ENCODE peak calls at places on chromosome 9, in eight cellular contexts. R is CD4-positive, alpha-beta memory T cell; D is spleen; T is thyroid gland; P is A549; X is left lung; F is body of pancreas; W is stomach. G is an unnamed sample. For H3K9me3, the result is how much of the 10 kb centered on the place peaks cover.

GRCh38 chr9:107285292-107285691 is 2.2 kb downstream of the RAD23B start:
- DNase-seq in R (no peak), D (no peak), T (no peak), P (no peak), X (no peak), F (no peak), W (no peak), G (no peak)

GRCh38 chr9:656918-657583 is 184.4 kb upstream of the DMRT1 start:
- DNase-seq in R (no peak), D (no peak), T (no peak), P (no peak), X (no peak), F (no peak), W (no peak), G (no peak)

GRCh38 chr9:120913673-120914266 is 12.8 kb downstream of the TRAF1 start:
- DNase-seq in R (no peak), D (no peak), T (no peak), P (no peak), X (no peak), F (no peak), W (no peak), G (peak)

GRCh38 chr9:122347348-122348287 is 23.2 kb upstream of the PTGS1 start:
- DNase-seq in R (no peak), D (peak), T (peak), P (peak), X (no peak), F (no peak), W (no peak), G (no peak)

GRCh38 chr9:105319514-105319863 is 75.0 kb downstream of the SLC44A1 start:
- DNase-seq in R (no peak), D (no peak), T (no peak), P (no peak), X (no peak), F (no peak), W (no peak), G (no peak)

GRCh38 chr9:114428466-114428865 is 40.7 kb upstream of the AKNA start:
- DNase-seq in R (no peak), D (peak), T (no peak), P (no peak), X (no peak), F (no peak), W (no peak), G (no peak)

GRCh38 chr9:120388000-120388855 is 191.7 kb downstream of the CDK5RAP2 start:
- DNase-seq in R (no peak), D (no peak), T (peak), P (no peak), X (no peak), F (no peak), W (no peak), G (no peak)

GRCh38 chr9:31715250-31715649 is 669.2 kb upstream of the ACO1 start:
- DNase-seq in R (no peak), D (no peak), T (no peak), P (no peak), X (no peak), F (no peak), W (peak), G (no peak)

GRCh38 chr9:36276840-36277239 is 18.6 kb upstream of the GNE start:
- DNase-seq in R (no peak), D (no peak), T (no peak), P (peak), X (no peak), F (no peak), W (no peak), G (no peak)

GRCh38 chr9:99345451-99345850 is 123.4 kb downstream of the SEC61B start:
- DNase-seq in R (no peak), D (no peak), T (no peak), P (no peak), X (no peak), F (no peak), W (no peak), G (no peak)

GRCh38 chr9:17481565-17481964 is 97.3 kb upstream of the SH3GL2 start:
- DNase-seq in R (no peak), D (peak), T (no peak), P (no peak), X (no peak), F (no peak), W (no peak), G (no peak)

GRCh38 chr9:137172907-137173794 is 1.3 kb upstream of the TMEM210 start:
- DNase-seq in R (no peak), D (no peak), T (no peak), P (no peak), X (no peak), F (no peak), W (peak), G (no peak)

GRCh38 chr9:36263662-36264061 is 5.4 kb upstream of the GNE start:
- DNase-seq in R (no peak), D (no peak), T (no peak), P (no peak), X (no peak), F (no peak), W (no peak), G (no peak)

GRCh38 chr9:31697956-31698355 is 686.5 kb upstream of the ACO1 start:
- DNase-seq in R (no peak), D (no peak), T (no peak), P (no peak), X (no peak), F (no peak), W (no peak), G (no peak)

GRCh38 chr9:91303741-91304140 is 58.0 kb downstream of the AUH start:
- DNase-seq in R (no peak), D (no peak), T (no peak), P (no peak), X (no peak), F (no peak), W (no peak), G (no peak)

GRCh38 chr9:82036101-82036500 is 47.5 kb downstream of the SPATA31D1 start:
- DNase-seq in R (no peak), D (no peak), T (no peak), P (no peak), X (no peak), F (no peak), W (no peak), G (no peak)

GRCh38 chr9:137318976-137319375 is 16.9 kb upstream of the NRARP start:
- DNase-seq in R (no peak), D (peak), T (no peak), P (peak), X (peak), F (peak), W (peak), G (no peak)

GRCh38 chr9:80410106-80410505 is 838.3 kb downstream of the TLE4 start:
- DNase-seq in R (no peak), D (no peak), T (peak), P (no peak), X (no peak), F (no peak), W (no peak), G (no peak)

GRCh38 chr9:127873886-127874285 is 3.6 kb downstream of the AK1 start:
- DNase-seq in R (no peak), D (no peak), T (peak), P (no peak), X (peak), F (peak), W (peak), G (no peak)

GRCh38 chr9:129309906-129310305 is 131.8 kb upstream of the IER5L start:
- DNase-seq in R (no peak), D (no peak), T (no peak), P (no peak), X (peak), F (no peak), W (peak), G (no peak)

GRCh38 chr9:96156151-96156550 is 145.8 kb downstream of the HSD17B3 start:
- DNase-seq in R (no peak), D (no peak), T (no peak), P (no peak), X (no peak), F (no peak), W (no peak), G (no peak)

GRCh38 chr9:101235105-101235866 is 149.5 kb downstream of the BAAT start:
- DNase-seq in R (no peak), D (no peak), T (no peak), P (peak), X (no peak), F (no peak), W (no peak), G (no peak)

GRCh38 chr9:129835860-129836223 is 584 bp downstream of the USP20 start:
- DNase-seq in R (no peak), D (no peak), T (no peak), P (no peak), X (no peak), F (no peak), W (no peak), G (peak)

GRCh38 chr9:94767331-94768099 is 41.0 kb downstream of the AOPEP start:
- DNase-seq in R (no peak), D (no peak), T (no peak), P (no peak), X (no peak), F (no peak), W (no peak), G (no peak)

GRCh38 chr9:68704804-68705635 is at the start of gene PIP5K1B:
- DNase-seq in R (no peak), D (peak), T (peak), P (peak), X (peak), F (peak), W (peak), G (peak)

GRCh38 chr9:1916676-1917075 is 98.5 kb upstream of the SMARCA2 start:
- DNase-seq in R (no peak), D (no peak), T (no peak), P (no peak), X (no peak), F (no peak), W (no peak), G (no peak)

GRCh38 chr9:32968101-32969011 is 33.1 kb downstream of the APTX start:
- DNase-seq in R (peak), D (no peak), T (peak), P (peak), X (no peak), F (peak), W (peak), G (peak)

GRCh38 chr9:4127873-4128272 is 172.0 kb downstream of the GLIS3 start:
- DNase-seq in R (no peak), D (no peak), T (no peak), P (no peak), X (no peak), F (no peak), W (no peak), G (no peak)

GRCh38 chr9:81597749-81598497 is 91.4 kb downstream of the TLE1 start:
- DNase-seq in R (no peak), D (no peak), T (no peak), P (no peak), X (no peak), F (no peak), W (no peak), G (no peak)

GRCh38 chr9:92661127-92661526 is 8.8 kb downstream of the IPPK start:
- DNase-seq in R (no peak), D (peak), T (no peak), P (no peak), X (no peak), F (no peak), W (no peak), G (no peak)

GRCh38 chr9:115042781-115043509 is 75.0 kb downstream of the TNC start:
- DNase-seq in R (no peak), D (no peak), T (no peak), P (no peak), X (no peak), F (no peak), W (no peak), G (no peak)

GRCh38 chr9:108759835-108760234 is 96.0 kb downstream of the ACTL7B start:
- DNase-seq in R (no peak), D (no peak), T (no peak), P (no peak), X (no peak), F (peak), W (no peak), G (no peak)

GRCh38 chr9:93303806-93304573 is 120.1 kb downstream of the WNK2 start:
- DNase-seq in R (no peak), D (peak), T (no peak), P (no peak), X (no peak), F (peak), W (peak), G (peak)

GRCh38 chr9:97480174-97480573 is 21.3 kb upstream of the TMOD1 start:
- DNase-seq in R (no peak), D (no peak), T (no peak), P (no peak), X (no peak), F (no peak), W (no peak), G (no peak)

GRCh38 chr9:113343732-113344231 is 3.7 kb upstream of the WDR31 start:
- DNase-seq in R (no peak), D (no peak), T (peak), P (no peak), X (peak), F (peak), W (peak), G (no peak)

GRCh38 chr9:113978954-113979712 is 99.0 kb downstream of the AMBP start:
- DNase-seq in R (no peak), D (no peak), T (no peak), P (no peak), X (no peak), F (no peak), W (no peak), G (no peak)

GRCh38 chr9:121286973-121287721 is 19.2 kb downstream of the GSN start:
- DNase-seq in R (no peak), D (no peak), T (peak), P (peak), X (peak), F (peak), W (peak), G (peak)

GRCh38 chr9:121753802-121754654 is 102.6 kb downstream of the DAB2IP start:
- DNase-seq in R (no peak), D (peak), T (no peak), P (no peak), X (no peak), F (no peak), W (no peak), G (no peak)

GRCh38 chr9:131562032-131562959 is 17.0 kb downstream of the PRRT1B start:
- DNase-seq in R (no peak), D (no peak), T (no peak), P (no peak), X (no peak), F (no peak), W (no peak), G (no peak)

GRCh38 chr9:116605060-116605459 is 82.0 kb upstream of the TRIM32 start:
- DNase-seq in R (no peak), D (no peak), T (no peak), P (no peak), X (no peak), F (no peak), W (no peak), G (no peak)

GRCh38 chr9:109843651-109844050 is 63.7 kb downstream of the PALM2AKAP2 start:
- DNase-seq in R (no peak), D (no peak), T (no peak), P (no peak), X (no peak), F (no peak), W (no peak), G (no peak)
- H3K9me3 ChIP-seq in R (under half), D (under half), T (under half), P (under half), X (under half), F (under half), W (under half), G (under half)

GRCh38 chr9:133969681-133970580 is 22.2 kb downstream of the VAV2 start:
- DNase-seq in R (no peak), D (peak), T (no peak), P (no peak), X (no peak), F (no peak), W (no peak), G (no peak)

GRCh38 chr9:133967024-133967741 is 24.9 kb downstream of the VAV2 start:
- DNase-seq in R (no peak), D (no peak), T (no peak), P (no peak), X (no peak), F (no peak), W (no peak), G (peak)

GRCh38 chr9:133970581-133970900 is 21.6 kb downstream of the VAV2 start:
- DNase-seq in R (no peak), D (peak), T (no peak), P (no peak), X (no peak), F (no peak), W (no peak), G (no peak)

GRCh38 chr9:133968966-133969617 is 23.0 kb downstream of the VAV2 start:
- DNase-seq in R (no peak), D (peak), T (no peak), P (no peak), X (no peak), F (no peak), W (no peak), G (no peak)

DNA sequence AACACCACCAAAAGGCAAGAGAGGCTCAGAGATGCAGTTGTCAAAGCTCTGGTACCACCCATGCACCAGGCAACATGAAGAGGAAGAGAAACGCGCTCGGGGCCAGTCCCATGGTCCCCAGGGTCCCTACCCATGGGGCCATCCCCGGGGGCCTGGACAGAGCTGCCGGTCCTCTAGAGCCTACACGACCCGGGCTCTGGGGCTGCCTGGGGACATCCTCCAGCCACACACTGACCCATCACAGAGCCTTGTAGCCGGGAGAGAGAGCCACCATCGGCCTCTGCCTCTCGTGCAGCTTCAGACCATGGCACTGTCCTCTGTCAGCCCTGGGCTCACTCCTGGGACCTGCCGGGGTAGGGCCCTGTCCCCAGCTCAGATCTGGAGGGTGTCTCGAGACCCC is 23.7 kb downstream of the VAV2 start:
- DNase-seq in R (no peak), D (peak), T (no peak), P (no peak), X (no peak), F (no peak), W (no peak), G (no peak)
- H3K4me3 ChIP-seq in R (no peak), D (no peak), T (no peak), P (no peak), X (no peak), F (no peak), W (no peak), G (no peak)

GRCh38 chr9:134744542-134745295 is 103.1 kb downstream of the COL5A1 start:
- DNase-seq in R (no peak), D (no peak), T (no peak), P (no peak), X (no peak), F (no peak), W (no peak), G (no peak)

GRCh38 chr9:134740071-134740470 is 98.5 kb downstream of the COL5A1 start:
- DNase-seq in R (no peak), D (no peak), T (no peak), P (no peak), X (no peak), F (no peak), W (no peak), G (no peak)

GRCh38 chr9:134739660-134739968 is 98.0 kb downstream of the COL5A1 start:
- DNase-seq in R (no peak), D (no peak), T (no peak), P (no peak), X (no peak), F (no peak), W (no peak), G (no peak)

GRCh38 chr9:134741846-134742245 is 100.2 kb downstream of the COL5A1 start:
- DNase-seq in R (no peak), D (no peak), T (no peak), P (no peak), X (no peak), F (no peak), W (no peak), G (no peak)

DNA sequence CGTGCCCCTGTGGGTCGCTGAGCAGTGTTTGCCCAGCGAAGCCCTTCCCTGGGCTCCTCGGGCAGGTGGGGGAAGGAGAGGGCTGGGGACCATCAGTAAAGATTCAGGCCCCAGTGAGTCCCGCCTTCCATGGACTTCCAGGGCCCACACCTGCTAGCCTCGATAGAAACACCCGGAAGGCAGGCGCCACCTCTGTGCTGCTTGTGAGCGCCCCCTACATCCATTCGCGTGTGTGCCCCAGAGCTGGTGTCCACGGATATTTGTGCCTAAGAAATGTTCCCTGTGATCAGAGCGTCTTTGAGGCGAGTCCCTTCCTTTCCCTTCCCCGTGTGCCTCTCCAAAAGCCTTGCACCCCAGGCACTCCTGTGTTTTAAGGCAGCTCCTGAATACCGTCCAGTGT is 101.2 kb downstream of the COL5A1 start:
- DNase-seq in R (no peak), D (no peak), T (no peak), P (no peak), X (no peak), F (no peak), W (no peak), G (no peak)
- H3K9me3 ChIP-seq in R (under half), D (under half), T (under half), P (under half), X (under half), F (under half), W (under half), G (under half)

GRCh38 chr9:103941104-103941503 is 153.0 kb upstream of the SMC2 start:
- DNase-seq in R (no peak), D (no peak), T (no peak), P (no peak), X (no peak), F (no peak), W (no peak), G (no peak)
- H3K4me3 ChIP-seq in R (no peak), D (no peak), T (no peak), P (no peak), X (no peak), F (no peak), W (no peak), G (no peak)

DNA sequence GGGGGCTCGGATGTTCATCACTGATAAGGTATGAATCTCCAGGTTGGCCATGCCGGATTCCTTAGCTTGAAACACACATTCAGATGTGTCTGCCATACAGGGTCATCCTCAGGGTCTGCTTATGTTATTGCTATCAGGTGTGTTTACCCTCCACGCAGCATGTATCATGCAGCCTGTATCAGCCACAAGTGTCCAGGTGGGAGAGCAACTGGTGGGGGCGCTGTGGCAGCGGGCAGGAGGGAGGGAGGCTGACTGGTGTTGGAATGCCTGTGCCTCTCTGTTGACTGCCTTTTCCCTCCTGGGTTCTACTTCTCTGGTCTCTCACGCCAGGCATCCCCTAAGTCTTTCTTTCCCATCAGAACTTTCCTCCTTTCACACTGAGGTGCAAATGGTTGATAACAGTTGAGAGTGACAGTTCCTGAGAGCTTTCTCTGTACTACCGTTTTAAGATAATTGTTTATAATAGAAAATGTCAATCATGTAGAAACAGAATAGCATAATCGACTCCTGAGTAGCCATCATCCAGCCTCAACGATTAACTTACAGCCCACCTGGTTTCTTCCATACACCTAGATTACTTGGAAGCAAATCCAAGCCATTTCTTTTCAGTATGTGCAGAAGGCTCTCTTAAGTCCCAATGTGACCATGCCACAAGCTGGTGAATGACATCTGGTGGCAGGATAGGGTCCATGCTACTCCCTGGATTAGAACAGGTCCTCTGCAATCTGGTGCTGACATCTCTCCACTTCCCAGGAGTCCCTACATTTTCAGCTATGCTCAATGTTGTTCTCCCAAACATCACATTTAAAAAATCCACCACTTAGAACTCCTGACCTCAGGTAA is 86.6 kb downstream of the ACER2 start:
- DNase-seq in R (no peak), D (no peak), T (no peak), P (no peak), X (no peak), F (no peak), W (no peak), G (no peak)
- H3K9me3 ChIP-seq in R (under half), D (under half), T (under half), P (under half), X (under half), F (under half), W (under half), G (under half)

GRCh38 chr9:37515620-37516258 is 30.0 kb downstream of the POLR1E start:
- DNase-seq in R (no peak), D (no peak), T (no peak), P (no peak), X (no peak), F (no peak), W (no peak), G (no peak)
- H3K4me3 ChIP-seq in R (no peak), D (no peak), T (no peak), P (no peak), X (no peak), F (no peak), W (no peak), G (no peak)

G was measured in HAP-1.